ENCODE peak calls at places on chromosomes 13 and 19, in seven cellular contexts. One of them, this sample, is unnamed.

GRCh38 chr13:85223883-85224656 is 575.1 kb downstream of the SLITRK6 start:
- DNase-seq in astrocyte: peak
- DNase-seq in IMR-90: peak
- DNase-seq in hepatocyte: peak
- DNase-seq in Caco-2: no peak
- DNase-seq in WERI-Rb-1: no peak
- DNase-seq in colonic mucosa: no peak
- DNase-seq in this sample: no peak

GRCh38 chr13:32595306-32595705 is 9.1 kb downstream of the PDS5B start:
- DNase-seq in astrocyte: no peak
- DNase-seq in IMR-90: peak
- DNase-seq in hepatocyte: no peak
- DNase-seq in Caco-2: no peak
- DNase-seq in WERI-Rb-1: no peak
- DNase-seq in colonic mucosa: no peak
- DNase-seq in this sample: no peak

GRCh38 chr19:5048091-5048726 is 79.3 kb downstream of the KDM4B start:
- DNase-seq in astrocyte: peak
- DNase-seq in IMR-90: peak
- DNase-seq in hepatocyte: peak
- DNase-seq in Caco-2: peak
- DNase-seq in WERI-Rb-1: peak
- DNase-seq in colonic mucosa: peak
- DNase-seq in this sample: peak

GRCh38 chr13:26623125-26623524 is 65.6 kb downstream of the WASF3 start:
- DNase-seq in astrocyte: no peak
- DNase-seq in IMR-90: no peak
- DNase-seq in hepatocyte: no peak
- DNase-seq in Caco-2: no peak
- DNase-seq in WERI-Rb-1: peak
- DNase-seq in colonic mucosa: no peak
- DNase-seq in this sample: no peak

GRCh38 chr19:5237939-5238480 is 102.6 kb downstream of the PTPRS start:
- DNase-seq in astrocyte: no peak
- DNase-seq in IMR-90: no peak
- DNase-seq in hepatocyte: no peak
- DNase-seq in Caco-2: no peak
- DNase-seq in WERI-Rb-1: no peak
- DNase-seq in colonic mucosa: no peak
- DNase-seq in this sample: no peak

GRCh38 chr19:31164666-31165265 is 184.5 kb downstream of the TSHZ3 start:
- DNase-seq in astrocyte: peak
- DNase-seq in IMR-90: no peak
- DNase-seq in hepatocyte: no peak
- DNase-seq in Caco-2: no peak
- DNase-seq in WERI-Rb-1: no peak
- DNase-seq in colonic mucosa: no peak
- DNase-seq in this sample: no peak

GRCh38 chr13:79645569-79645968 is 164.6 kb downstream of the NDFIP2 start:
- DNase-seq in astrocyte: no peak
- DNase-seq in IMR-90: no peak
- DNase-seq in hepatocyte: no peak
- DNase-seq in Caco-2: no peak
- DNase-seq in WERI-Rb-1: no peak
- DNase-seq in colonic mucosa: no peak
- DNase-seq in this sample: no peak

GRCh38 chr19:47106819-47107200 is 6.8 kb downstream of the ZC3H4 start:
- DNase-seq in astrocyte: peak
- DNase-seq in IMR-90: peak
- DNase-seq in hepatocyte: no peak
- DNase-seq in Caco-2: no peak
- DNase-seq in WERI-Rb-1: no peak
- DNase-seq in colonic mucosa: no peak
- DNase-seq in this sample: no peak

GRCh38 chr13:42574435-42575311 is 721 bp downstream of the TNFSF11 start:
- DNase-seq in astrocyte: no peak
- DNase-seq in IMR-90: no peak
- DNase-seq in hepatocyte: peak
- DNase-seq in Caco-2: no peak
- DNase-seq in WERI-Rb-1: no peak
- DNase-seq in colonic mucosa: no peak
- DNase-seq in this sample: peak

GRCh38 chr13:26132756-26133155 is 80.9 kb upstream of the SHISA2 start:
- DNase-seq in astrocyte: peak
- DNase-seq in IMR-90: peak
- DNase-seq in hepatocyte: no peak
- DNase-seq in Caco-2: no peak
- DNase-seq in WERI-Rb-1: peak
- DNase-seq in colonic mucosa: no peak
- DNase-seq in this sample: peak

GRCh38 chr13:20923272-20923671 is 20.7 kb upstream of the XPO4 start:
- DNase-seq in astrocyte: no peak
- DNase-seq in IMR-90: no peak
- DNase-seq in hepatocyte: no peak
- DNase-seq in Caco-2: peak
- DNase-seq in WERI-Rb-1: no peak
- DNase-seq in colonic mucosa: no peak
- DNase-seq in this sample: no peak

GRCh38 chr13:76783798-76784197 is 102.4 kb downstream of the KCTD12 start:
- DNase-seq in astrocyte: no peak
- DNase-seq in IMR-90: no peak
- DNase-seq in hepatocyte: no peak
- DNase-seq in Caco-2: no peak
- DNase-seq in WERI-Rb-1: no peak
- DNase-seq in colonic mucosa: no peak
- DNase-seq in this sample: no peak

GRCh38 chr19:32642771-32643170 is 32.2 kb downstream of the ANKRD27 start:
- DNase-seq in astrocyte: no peak
- DNase-seq in IMR-90: no peak
- DNase-seq in hepatocyte: no peak
- DNase-seq in Caco-2: no peak
- DNase-seq in WERI-Rb-1: no peak
- DNase-seq in colonic mucosa: no peak
- DNase-seq in this sample: no peak

GRCh38 chr13:111216166-111216960 is 101.3 kb downstream of the ARHGEF7 start:
- DNase-seq in astrocyte: no peak
- DNase-seq in IMR-90: peak
- DNase-seq in hepatocyte: peak
- DNase-seq in Caco-2: peak
- DNase-seq in WERI-Rb-1: peak
- DNase-seq in colonic mucosa: peak
- DNase-seq in this sample: peak

GRCh38 chr19:31071157-31071855 is 277.9 kb downstream of the TSHZ3 start:
- DNase-seq in astrocyte: no peak
- DNase-seq in IMR-90: no peak
- DNase-seq in hepatocyte: peak
- DNase-seq in Caco-2: no peak
- DNase-seq in WERI-Rb-1: no peak
- DNase-seq in colonic mucosa: peak
- DNase-seq in this sample: no peak

GRCh38 chr19:40411125-40411842 is 1.9 kb downstream of the PRX start:
- DNase-seq in astrocyte: no peak
- DNase-seq in IMR-90: no peak
- DNase-seq in hepatocyte: no peak
- DNase-seq in Caco-2: no peak
- DNase-seq in WERI-Rb-1: peak
- DNase-seq in colonic mucosa: no peak
- DNase-seq in this sample: peak

GRCh38 chr19:409006-409514 is at the start of gene C2CD4C:
- DNase-seq in astrocyte: no peak
- DNase-seq in IMR-90: no peak
- DNase-seq in hepatocyte: peak
- DNase-seq in Caco-2: peak
- DNase-seq in WERI-Rb-1: peak
- DNase-seq in colonic mucosa: no peak
- DNase-seq in this sample: no peak

GRCh38 chr19:15894359-15894758 is 3.5 kb downstream of the CYP4F2 start:
- DNase-seq in astrocyte: no peak
- DNase-seq in IMR-90: no peak
- DNase-seq in hepatocyte: no peak
- DNase-seq in Caco-2: no peak
- DNase-seq in WERI-Rb-1: no peak
- DNase-seq in colonic mucosa: no peak
- DNase-seq in this sample: no peak

GRCh38 chr19:15895876-15896430 is 1.9 kb downstream of the CYP4F2 start:
- DNase-seq in astrocyte: no peak
- DNase-seq in IMR-90: no peak
- DNase-seq in hepatocyte: no peak
- DNase-seq in Caco-2: no peak
- DNase-seq in WERI-Rb-1: no peak
- DNase-seq in colonic mucosa: no peak
- DNase-seq in this sample: no peak

GRCh38 chr19:15900504-15900903 is 2.6 kb upstream of the CYP4F2 start:
- DNase-seq in astrocyte: no peak
- DNase-seq in IMR-90: no peak
- DNase-seq in hepatocyte: no peak
- DNase-seq in Caco-2: no peak
- DNase-seq in WERI-Rb-1: no peak
- DNase-seq in colonic mucosa: no peak
- DNase-seq in this sample: no peak

GRCh38 chr19:15897026-15897737 is 692 bp downstream of the CYP4F2 start:
- DNase-seq in astrocyte: no peak
- DNase-seq in IMR-90: no peak
- DNase-seq in hepatocyte: no peak
- DNase-seq in Caco-2: no peak
- DNase-seq in WERI-Rb-1: no peak
- DNase-seq in colonic mucosa: no peak
- DNase-seq in this sample: no peak

DNA sequence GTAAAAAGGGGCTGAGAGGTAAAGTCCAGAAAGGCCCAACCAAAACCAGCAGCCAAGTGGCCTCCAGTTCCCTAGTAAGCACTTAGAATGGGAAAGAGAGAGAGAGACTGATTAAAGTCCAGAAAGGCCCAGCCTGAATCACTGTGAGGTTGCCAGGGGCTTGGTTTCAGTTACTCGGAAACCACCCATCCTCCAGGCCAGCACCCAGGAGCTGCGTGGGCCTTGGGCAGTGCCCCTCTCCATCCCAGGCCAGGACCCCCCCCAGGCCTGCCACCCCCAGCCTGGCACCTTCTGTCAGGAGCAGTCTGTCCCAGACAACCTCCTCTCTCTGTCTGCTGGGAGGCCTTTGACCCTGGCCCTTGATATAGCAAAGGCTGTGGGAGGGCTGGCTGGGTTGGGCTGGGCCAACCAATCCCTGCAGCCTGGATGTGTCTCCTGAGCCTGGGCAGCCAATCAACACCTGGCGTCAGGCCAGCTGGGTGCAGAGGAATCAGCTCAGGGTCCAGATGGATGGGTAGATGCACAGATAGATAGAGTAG is at the start of gene CYP4F2:
- DNase-seq in astrocyte: no peak
- DNase-seq in IMR-90: no peak
- DNase-seq in hepatocyte: no peak
- DNase-seq in Caco-2: no peak
- DNase-seq in WERI-Rb-1: no peak
- DNase-seq in colonic mucosa: peak
- DNase-seq in this sample: no peak
- H3K4me3 ChIP-seq in astrocyte: no peak
- H3K4me3 ChIP-seq in IMR-90: no peak
- H3K4me3 ChIP-seq in hepatocyte: no peak
- H3K4me3 ChIP-seq in Caco-2: no peak
- H3K4me3 ChIP-seq in WERI-Rb-1: no peak
- H3K4me3 ChIP-seq in colonic mucosa: no peak
- H3K4me3 ChIP-seq in this sample: no peak

GRCh38 chr19:10102787-10103236 is 334 bp upstream of the ANGPTL6 start:
- DNase-seq in astrocyte: no peak
- DNase-seq in IMR-90: no peak
- DNase-seq in hepatocyte: no peak
- DNase-seq in Caco-2: no peak
- DNase-seq in WERI-Rb-1: no peak
- DNase-seq in colonic mucosa: no peak
- DNase-seq in this sample: peak

GRCh38 chr19:10104130-10104513 is 1.6 kb upstream of the ANGPTL6 start:
- DNase-seq in astrocyte: no peak
- DNase-seq in IMR-90: no peak
- DNase-seq in hepatocyte: no peak
- DNase-seq in Caco-2: no peak
- DNase-seq in WERI-Rb-1: no peak
- DNase-seq in colonic mucosa: no peak
- DNase-seq in this sample: no peak

GRCh38 chr19:10095948-10096614 is 6.4 kb downstream of the ANGPTL6 start:
- DNase-seq in astrocyte: peak
- DNase-seq in IMR-90: peak
- DNase-seq in hepatocyte: peak
- DNase-seq in Caco-2: peak
- DNase-seq in WERI-Rb-1: peak
- DNase-seq in colonic mucosa: peak
- DNase-seq in this sample: peak

GRCh38 chr19:10096615-10096963 is 5.9 kb downstream of the ANGPTL6 start:
- DNase-seq in astrocyte: no peak
- DNase-seq in IMR-90: no peak
- DNase-seq in hepatocyte: no peak
- DNase-seq in Caco-2: no peak
- DNase-seq in WERI-Rb-1: no peak
- DNase-seq in colonic mucosa: peak
- DNase-seq in this sample: no peak

GRCh38 chr19:10100163-10100785 is 2.2 kb downstream of the ANGPTL6 start:
- DNase-seq in astrocyte: no peak
- DNase-seq in IMR-90: no peak
- DNase-seq in hepatocyte: no peak
- DNase-seq in Caco-2: no peak
- DNase-seq in WERI-Rb-1: no peak
- DNase-seq in colonic mucosa: no peak
- DNase-seq in this sample: no peak
- H3K4me3 ChIP-seq in astrocyte: no peak
- H3K4me3 ChIP-seq in IMR-90: no peak
- H3K4me3 ChIP-seq in hepatocyte: no peak
- H3K4me3 ChIP-seq in Caco-2: no peak
- H3K4me3 ChIP-seq in WERI-Rb-1: no peak
- H3K4me3 ChIP-seq in colonic mucosa: no peak
- H3K4me3 ChIP-seq in this sample: no peak

DNA sequence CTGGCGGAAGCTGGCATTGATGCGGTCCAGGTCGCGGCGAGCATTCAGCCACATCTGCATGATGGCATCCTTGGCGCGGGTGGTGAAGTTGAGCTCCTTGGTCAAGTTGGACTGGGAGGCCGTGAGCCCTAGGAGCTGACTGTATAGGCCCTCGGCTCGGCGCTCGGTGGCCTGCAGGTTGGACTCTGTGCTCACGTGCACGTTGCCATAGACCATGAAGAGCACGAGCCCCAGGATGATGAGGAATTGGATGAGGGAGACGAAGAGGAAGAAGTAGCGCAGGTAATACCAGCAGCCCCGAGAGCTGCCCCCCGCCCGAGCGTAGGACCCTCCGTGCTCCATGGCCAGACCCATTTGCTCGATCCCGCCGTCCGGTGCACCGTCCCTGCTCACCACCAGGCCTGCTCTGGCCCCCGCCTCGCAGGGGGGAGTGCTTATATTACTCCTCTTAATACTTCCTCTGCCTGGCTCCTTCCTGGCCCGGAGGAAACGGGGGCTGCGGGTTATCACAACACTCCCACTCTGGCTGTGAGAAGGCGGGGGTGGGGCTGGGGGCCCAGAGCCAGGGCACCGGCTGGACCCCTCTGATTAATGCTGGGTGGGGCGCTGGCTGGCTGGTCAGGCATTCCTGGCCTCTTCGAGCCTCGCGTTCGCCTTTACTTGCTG is at the start of gene PLVAP:
- DNase-seq in astrocyte: no peak
- DNase-seq in IMR-90: no peak
- DNase-seq in hepatocyte: no peak
- DNase-seq in Caco-2: no peak
- DNase-seq in WERI-Rb-1: no peak
- DNase-seq in colonic mucosa: no peak
- DNase-seq in this sample: peak
- H3K4me3 ChIP-seq in astrocyte: no peak
- H3K4me3 ChIP-seq in IMR-90: no peak
- H3K4me3 ChIP-seq in hepatocyte: no peak
- H3K4me3 ChIP-seq in Caco-2: no peak
- H3K4me3 ChIP-seq in WERI-Rb-1: no peak
- H3K4me3 ChIP-seq in colonic mucosa: peak
- H3K4me3 ChIP-seq in this sample: no peak

GRCh38 chr19:6271251-6271650 is 8.5 kb downstream of the MLLT1 start:
- DNase-seq in astrocyte: no peak
- DNase-seq in IMR-90: peak
- DNase-seq in hepatocyte: no peak
- DNase-seq in Caco-2: no peak
- DNase-seq in WERI-Rb-1: peak
- DNase-seq in colonic mucosa: no peak
- DNase-seq in this sample: peak
- H3K4me3 ChIP-seq in astrocyte: no peak
- H3K4me3 ChIP-seq in IMR-90: no peak
- H3K4me3 ChIP-seq in hepatocyte: no peak
- H3K4me3 ChIP-seq in Caco-2: no peak
- H3K4me3 ChIP-seq in WERI-Rb-1: peak
- H3K4me3 ChIP-seq in colonic mucosa: no peak
- H3K4me3 ChIP-seq in this sample: no peak